ENCODE peak calls at places on chromosomes 13 and 19, in eight cellular contexts. One of them, this sample, is unnamed.

GRCh38 chr19:56866563-56866962 is 26.0 kb upstream of the PEG3 start:
- DNase-seq in IMR-90: no peak
- DNase-seq in stimulated activated CD8-positive, alpha-beta memory T cell treated with anti-CD3 and anti-CD28 coated beads, Interleukin-15, amount 100 ng/mL, for 24 hours: no peak
- DNase-seq in AG04449: no peak
- DNase-seq in ELR: no peak
- DNase-seq in MM.1S: no peak
- DNase-seq in fibroblast of the aortic adventitia: no peak
- DNase-seq in CD8-positive, alpha-beta memory T cell: no peak
- DNase-seq in this sample: no peak

GRCh38 chr13:46551410-46552301 is 1.3 kb upstream of the LRCH1 start:
- DNase-seq in IMR-90: peak
- DNase-seq in stimulated activated CD8-positive, alpha-beta memory T cell treated with anti-CD3 and anti-CD28 coated beads, Interleukin-15, amount 100 ng/mL, for 24 hours: peak
- DNase-seq in AG04449: no peak
- DNase-seq in ELR: peak
- DNase-seq in MM.1S: peak
- DNase-seq in fibroblast of the aortic adventitia: peak
- DNase-seq in CD8-positive, alpha-beta memory T cell: peak
- DNase-seq in this sample: no peak

GRCh38 chr19:54905908-54906511 is at the start of gene NCR1:
- DNase-seq in IMR-90: no peak
- DNase-seq in stimulated activated CD8-positive, alpha-beta memory T cell treated with anti-CD3 and anti-CD28 coated beads, Interleukin-15, amount 100 ng/mL, for 24 hours: no peak
- DNase-seq in AG04449: no peak
- DNase-seq in ELR: no peak
- DNase-seq in MM.1S: no peak
- DNase-seq in fibroblast of the aortic adventitia: no peak
- DNase-seq in CD8-positive, alpha-beta memory T cell: peak
- DNase-seq in this sample: no peak

GRCh38 chr13:24605923-24606372 is 74.3 kb upstream of the ATP12A start:
- DNase-seq in IMR-90: peak
- DNase-seq in stimulated activated CD8-positive, alpha-beta memory T cell treated with anti-CD3 and anti-CD28 coated beads, Interleukin-15, amount 100 ng/mL, for 24 hours: no peak
- DNase-seq in AG04449: no peak
- DNase-seq in ELR: peak
- DNase-seq in MM.1S: peak
- DNase-seq in fibroblast of the aortic adventitia: peak
- DNase-seq in CD8-positive, alpha-beta memory T cell: peak
- DNase-seq in this sample: no peak

GRCh38 chr13:45132384-45133064 is 12.2 kb downstream of the GTF2F2 start:
- DNase-seq in IMR-90: no peak
- DNase-seq in stimulated activated CD8-positive, alpha-beta memory T cell treated with anti-CD3 and anti-CD28 coated beads, Interleukin-15, amount 100 ng/mL, for 24 hours: no peak
- DNase-seq in AG04449: no peak
- DNase-seq in ELR: no peak
- DNase-seq in MM.1S: no peak
- DNase-seq in fibroblast of the aortic adventitia: no peak
- DNase-seq in CD8-positive, alpha-beta memory T cell: no peak
- DNase-seq in this sample: no peak

GRCh38 chr13:76297331-76297730 is 588.9 kb downstream of the KCTD12 start:
- DNase-seq in IMR-90: no peak
- DNase-seq in stimulated activated CD8-positive, alpha-beta memory T cell treated with anti-CD3 and anti-CD28 coated beads, Interleukin-15, amount 100 ng/mL, for 24 hours: no peak
- DNase-seq in AG04449: no peak
- DNase-seq in ELR: no peak
- DNase-seq in MM.1S: no peak
- DNase-seq in fibroblast of the aortic adventitia: no peak
- DNase-seq in CD8-positive, alpha-beta memory T cell: no peak
- DNase-seq in this sample: no peak

GRCh38 chr13:44819245-44819644 is 170.0 kb downstream of the NUFIP1 start:
- DNase-seq in IMR-90: peak
- DNase-seq in stimulated activated CD8-positive, alpha-beta memory T cell treated with anti-CD3 and anti-CD28 coated beads, Interleukin-15, amount 100 ng/mL, for 24 hours: no peak
- DNase-seq in AG04449: peak
- DNase-seq in ELR: peak
- DNase-seq in MM.1S: no peak
- DNase-seq in fibroblast of the aortic adventitia: peak
- DNase-seq in CD8-positive, alpha-beta memory T cell: no peak
- DNase-seq in this sample: peak

GRCh38 chr13:91609353-91609752 is 210.9 kb downstream of the GPC5 start:
- DNase-seq in IMR-90: peak
- DNase-seq in stimulated activated CD8-positive, alpha-beta memory T cell treated with anti-CD3 and anti-CD28 coated beads, Interleukin-15, amount 100 ng/mL, for 24 hours: no peak
- DNase-seq in AG04449: no peak
- DNase-seq in ELR: no peak
- DNase-seq in MM.1S: no peak
- DNase-seq in fibroblast of the aortic adventitia: peak
- DNase-seq in CD8-positive, alpha-beta memory T cell: no peak
- DNase-seq in this sample: peak

GRCh38 chr19:35112995-35113693 is 2.5 kb upstream of the FXYD3 start:
- DNase-seq in IMR-90: no peak
- DNase-seq in stimulated activated CD8-positive, alpha-beta memory T cell treated with anti-CD3 and anti-CD28 coated beads, Interleukin-15, amount 100 ng/mL, for 24 hours: no peak
- DNase-seq in AG04449: no peak
- DNase-seq in ELR: no peak
- DNase-seq in MM.1S: no peak
- DNase-seq in fibroblast of the aortic adventitia: no peak
- DNase-seq in CD8-positive, alpha-beta memory T cell: no peak
- DNase-seq in this sample: no peak

GRCh38 chr19:10517361-10517759 is at the start of gene S1PR5:
- DNase-seq in IMR-90: no peak
- DNase-seq in stimulated activated CD8-positive, alpha-beta memory T cell treated with anti-CD3 and anti-CD28 coated beads, Interleukin-15, amount 100 ng/mL, for 24 hours: no peak
- DNase-seq in AG04449: no peak
- DNase-seq in ELR: peak
- DNase-seq in MM.1S: no peak
- DNase-seq in fibroblast of the aortic adventitia: no peak
- DNase-seq in CD8-positive, alpha-beta memory T cell: no peak
- DNase-seq in this sample: no peak

GRCh38 chr19:55344444-55344843 is 4.8 kb downstream of the KMT5C start:
- DNase-seq in IMR-90: no peak
- DNase-seq in stimulated activated CD8-positive, alpha-beta memory T cell treated with anti-CD3 and anti-CD28 coated beads, Interleukin-15, amount 100 ng/mL, for 24 hours: no peak
- DNase-seq in AG04449: no peak
- DNase-seq in ELR: no peak
- DNase-seq in MM.1S: no peak
- DNase-seq in fibroblast of the aortic adventitia: no peak
- DNase-seq in CD8-positive, alpha-beta memory T cell: no peak
- DNase-seq in this sample: no peak

GRCh38 chr13:110110783-110111182 is 196.2 kb downstream of the COL4A1 start:
- DNase-seq in IMR-90: no peak
- DNase-seq in stimulated activated CD8-positive, alpha-beta memory T cell treated with anti-CD3 and anti-CD28 coated beads, Interleukin-15, amount 100 ng/mL, for 24 hours: no peak
- DNase-seq in AG04449: no peak
- DNase-seq in ELR: no peak
- DNase-seq in MM.1S: no peak
- DNase-seq in fibroblast of the aortic adventitia: no peak
- DNase-seq in CD8-positive, alpha-beta memory T cell: no peak
- DNase-seq in this sample: no peak

GRCh38 chr19:21451187-21451586 is 54.2 kb upstream of the ZNF429 start:
- DNase-seq in IMR-90: no peak
- DNase-seq in stimulated activated CD8-positive, alpha-beta memory T cell treated with anti-CD3 and anti-CD28 coated beads, Interleukin-15, amount 100 ng/mL, for 24 hours: no peak
- DNase-seq in AG04449: no peak
- DNase-seq in ELR: no peak
- DNase-seq in MM.1S: no peak
- DNase-seq in fibroblast of the aortic adventitia: no peak
- DNase-seq in CD8-positive, alpha-beta memory T cell: no peak
- DNase-seq in this sample: no peak

GRCh38 chr13:26449063-26449848 is 108.2 kb upstream of the WASF3 start:
- DNase-seq in IMR-90: peak
- DNase-seq in stimulated activated CD8-positive, alpha-beta memory T cell treated with anti-CD3 and anti-CD28 coated beads, Interleukin-15, amount 100 ng/mL, for 24 hours: no peak
- DNase-seq in AG04449: no peak
- DNase-seq in ELR: peak
- DNase-seq in MM.1S: no peak
- DNase-seq in fibroblast of the aortic adventitia: no peak
- DNase-seq in CD8-positive, alpha-beta memory T cell: no peak
- DNase-seq in this sample: no peak

GRCh38 chr19:35830986-35831385 is 18.3 kb upstream of the PRODH2 start:
- DNase-seq in IMR-90: no peak
- DNase-seq in stimulated activated CD8-positive, alpha-beta memory T cell treated with anti-CD3 and anti-CD28 coated beads, Interleukin-15, amount 100 ng/mL, for 24 hours: no peak
- DNase-seq in AG04449: no peak
- DNase-seq in ELR: no peak
- DNase-seq in MM.1S: no peak
- DNase-seq in fibroblast of the aortic adventitia: no peak
- DNase-seq in CD8-positive, alpha-beta memory T cell: no peak
- DNase-seq in this sample: no peak

GRCh38 chr19:10975374-10976036 is 14.7 kb downstream of the SMARCA4 start:
- DNase-seq in IMR-90: peak
- DNase-seq in stimulated activated CD8-positive, alpha-beta memory T cell treated with anti-CD3 and anti-CD28 coated beads, Interleukin-15, amount 100 ng/mL, for 24 hours: no peak
- DNase-seq in AG04449: no peak
- DNase-seq in ELR: no peak
- DNase-seq in MM.1S: no peak
- DNase-seq in fibroblast of the aortic adventitia: peak
- DNase-seq in CD8-positive, alpha-beta memory T cell: no peak
- DNase-seq in this sample: no peak

GRCh38 chr13:114151565-114152284 is 19.3 kb upstream of the RASA3 start:
- DNase-seq in IMR-90: no peak
- DNase-seq in stimulated activated CD8-positive, alpha-beta memory T cell treated with anti-CD3 and anti-CD28 coated beads, Interleukin-15, amount 100 ng/mL, for 24 hours: no peak
- DNase-seq in AG04449: no peak
- DNase-seq in ELR: no peak
- DNase-seq in MM.1S: no peak
- DNase-seq in fibroblast of the aortic adventitia: no peak
- DNase-seq in CD8-positive, alpha-beta memory T cell: peak
- DNase-seq in this sample: no peak

GRCh38 chr19:48274173-48274572 is 4.3 kb downstream of the ZNF114 start:
- DNase-seq in IMR-90: peak
- DNase-seq in stimulated activated CD8-positive, alpha-beta memory T cell treated with anti-CD3 and anti-CD28 coated beads, Interleukin-15, amount 100 ng/mL, for 24 hours: no peak
- DNase-seq in AG04449: no peak
- DNase-seq in ELR: peak
- DNase-seq in MM.1S: no peak
- DNase-seq in fibroblast of the aortic adventitia: no peak
- DNase-seq in CD8-positive, alpha-beta memory T cell: no peak
- DNase-seq in this sample: no peak

GRCh38 chr13:109995578-109995977 is 209.2 kb upstream of the IRS2 start:
- DNase-seq in IMR-90: no peak
- DNase-seq in stimulated activated CD8-positive, alpha-beta memory T cell treated with anti-CD3 and anti-CD28 coated beads, Interleukin-15, amount 100 ng/mL, for 24 hours: no peak
- DNase-seq in AG04449: no peak
- DNase-seq in ELR: no peak
- DNase-seq in MM.1S: no peak
- DNase-seq in fibroblast of the aortic adventitia: no peak
- DNase-seq in CD8-positive, alpha-beta memory T cell: no peak
- DNase-seq in this sample: no peak

GRCh38 chr19:23440207-23440606 is 44.9 kb upstream of the ZNF91 start:
- DNase-seq in IMR-90: no peak
- DNase-seq in stimulated activated CD8-positive, alpha-beta memory T cell treated with anti-CD3 and anti-CD28 coated beads, Interleukin-15, amount 100 ng/mL, for 24 hours: no peak
- DNase-seq in AG04449: no peak
- DNase-seq in ELR: peak
- DNase-seq in MM.1S: no peak
- DNase-seq in fibroblast of the aortic adventitia: no peak
- DNase-seq in CD8-positive, alpha-beta memory T cell: no peak
- DNase-seq in this sample: no peak

GRCh38 chr19:6752257-6753177 is 13.0 kb downstream of the TRIP10 start:
- DNase-seq in IMR-90: no peak
- DNase-seq in stimulated activated CD8-positive, alpha-beta memory T cell treated with anti-CD3 and anti-CD28 coated beads, Interleukin-15, amount 100 ng/mL, for 24 hours: no peak
- DNase-seq in AG04449: no peak
- DNase-seq in ELR: no peak
- DNase-seq in MM.1S: no peak
- DNase-seq in fibroblast of the aortic adventitia: no peak
- DNase-seq in CD8-positive, alpha-beta memory T cell: no peak
- DNase-seq in this sample: no peak

GRCh38 chr19:42323852-42324654 is 1.4 kb upstream of the MEGF8 start:
- DNase-seq in IMR-90: no peak
- DNase-seq in stimulated activated CD8-positive, alpha-beta memory T cell treated with anti-CD3 and anti-CD28 coated beads, Interleukin-15, amount 100 ng/mL, for 24 hours: no peak
- DNase-seq in AG04449: no peak
- DNase-seq in ELR: peak
- DNase-seq in MM.1S: no peak
- DNase-seq in fibroblast of the aortic adventitia: no peak
- DNase-seq in CD8-positive, alpha-beta memory T cell: no peak
- DNase-seq in this sample: no peak

GRCh38 chr13:22740264-22740663 is 440.5 kb upstream of the SGCG start:
- DNase-seq in IMR-90: no peak
- DNase-seq in stimulated activated CD8-positive, alpha-beta memory T cell treated with anti-CD3 and anti-CD28 coated beads, Interleukin-15, amount 100 ng/mL, for 24 hours: no peak
- DNase-seq in AG04449: no peak
- DNase-seq in ELR: no peak
- DNase-seq in MM.1S: no peak
- DNase-seq in fibroblast of the aortic adventitia: no peak
- DNase-seq in CD8-positive, alpha-beta memory T cell: no peak
- DNase-seq in this sample: no peak

GRCh38 chr19:29873024-29873800 is 61.4 kb downstream of the CCNE1 start:
- DNase-seq in IMR-90: no peak
- DNase-seq in stimulated activated CD8-positive, alpha-beta memory T cell treated with anti-CD3 and anti-CD28 coated beads, Interleukin-15, amount 100 ng/mL, for 24 hours: peak
- DNase-seq in AG04449: no peak
- DNase-seq in ELR: peak
- DNase-seq in MM.1S: peak
- DNase-seq in fibroblast of the aortic adventitia: no peak
- DNase-seq in CD8-positive, alpha-beta memory T cell: peak
- DNase-seq in this sample: no peak

GRCh38 chr13:26247608-26248007 is 6.3 kb upstream of the CDK8 start:
- DNase-seq in IMR-90: peak
- DNase-seq in stimulated activated CD8-positive, alpha-beta memory T cell treated with anti-CD3 and anti-CD28 coated beads, Interleukin-15, amount 100 ng/mL, for 24 hours: no peak
- DNase-seq in AG04449: no peak
- DNase-seq in ELR: no peak
- DNase-seq in MM.1S: no peak
- DNase-seq in fibroblast of the aortic adventitia: peak
- DNase-seq in CD8-positive, alpha-beta memory T cell: no peak
- DNase-seq in this sample: no peak

GRCh38 chr13:50543767-50544166 is 299.7 kb downstream of the DLEU7 start:
- DNase-seq in IMR-90: peak
- DNase-seq in stimulated activated CD8-positive, alpha-beta memory T cell treated with anti-CD3 and anti-CD28 coated beads, Interleukin-15, amount 100 ng/mL, for 24 hours: no peak
- DNase-seq in AG04449: peak
- DNase-seq in ELR: no peak
- DNase-seq in MM.1S: no peak
- DNase-seq in fibroblast of the aortic adventitia: peak
- DNase-seq in CD8-positive, alpha-beta memory T cell: no peak
- DNase-seq in this sample: peak

GRCh38 chr13:84399320-84400085 is 517.2 kb upstream of the SLITRK1 start:
- DNase-seq in IMR-90: no peak
- DNase-seq in stimulated activated CD8-positive, alpha-beta memory T cell treated with anti-CD3 and anti-CD28 coated beads, Interleukin-15, amount 100 ng/mL, for 24 hours: no peak
- DNase-seq in AG04449: no peak
- DNase-seq in ELR: peak
- DNase-seq in MM.1S: no peak
- DNase-seq in fibroblast of the aortic adventitia: no peak
- DNase-seq in CD8-positive, alpha-beta memory T cell: no peak
- DNase-seq in this sample: no peak

GRCh38 chr13:48231080-48231479 is 1.9 kb upstream of the ITM2B start:
- DNase-seq in IMR-90: no peak
- DNase-seq in stimulated activated CD8-positive, alpha-beta memory T cell treated with anti-CD3 and anti-CD28 coated beads, Interleukin-15, amount 100 ng/mL, for 24 hours: no peak
- DNase-seq in AG04449: no peak
- DNase-seq in ELR: no peak
- DNase-seq in MM.1S: no peak
- DNase-seq in fibroblast of the aortic adventitia: peak
- DNase-seq in CD8-positive, alpha-beta memory T cell: no peak
- DNase-seq in this sample: no peak

GRCh38 chr13:30690282-30691188 is 44.8 kb upstream of the ALOX5AP start:
- DNase-seq in IMR-90: peak
- DNase-seq in stimulated activated CD8-positive, alpha-beta memory T cell treated with anti-CD3 and anti-CD28 coated beads, Interleukin-15, amount 100 ng/mL, for 24 hours: no peak
- DNase-seq in AG04449: peak
- DNase-seq in ELR: peak
- DNase-seq in MM.1S: peak
- DNase-seq in fibroblast of the aortic adventitia: peak
- DNase-seq in CD8-positive, alpha-beta memory T cell: peak
- DNase-seq in this sample: peak

GRCh38 chr19:29836409-29836825 is 24.6 kb downstream of the CCNE1 start:
- DNase-seq in IMR-90: no peak
- DNase-seq in stimulated activated CD8-positive, alpha-beta memory T cell treated with anti-CD3 and anti-CD28 coated beads, Interleukin-15, amount 100 ng/mL, for 24 hours: no peak
- DNase-seq in AG04449: no peak
- DNase-seq in ELR: no peak
- DNase-seq in MM.1S: no peak
- DNase-seq in fibroblast of the aortic adventitia: no peak
- DNase-seq in CD8-positive, alpha-beta memory T cell: no peak
- DNase-seq in this sample: no peak

This sample was measured in AG04450.